ENCODE peak calls at places on chromosomes 5 and 9, in eight cellular contexts. N is cardiac muscle cell; D is RWPE1; W is H7; T is spleen; H is head of caudate nucleus; Z is activated CD4-positive, alpha-beta T cell treated with anti-CD3 and anti-CD28 coated beads, Interleukin-2, amount 10 ng/mL, durations not matched to agents 7 days and 5 days; S is Caki2. P is an unnamed sample.

GRCh38 chr5:123441408-123441807 is 18.2 kb upstream of the CEP120 start:
- DNase-seq in Z (no peak), W (no peak), T (no peak), D (no peak), N (no peak), S (no peak), H (no peak), P (no peak)

GRCh38 chr5:36060516-36060885 is 6.2 kb downstream of the UGT3A2 start:
- DNase-seq in Z (no peak), T (no peak), H (no peak), W (no peak), D (no peak), N (no peak), S (no peak), P (no peak)

GRCh38 chr5:1441166-1441865 is 3.9 kb downstream of the SLC6A3 start:
- DNase-seq in D (no peak), H (no peak), T (no peak), N (no peak), W (no peak), S (no peak), Z (no peak), P (no peak)

GRCh38 chr5:170755679-170756456 is 27.7 kb upstream of the GABRP start:
- DNase-seq in Z (no peak), S (no peak), N (no peak), H (no peak), W (no peak), T (no peak), D (no peak), P (no peak)

GRCh38 chr5:180618830-180619562 is 27.7 kb upstream of the SCGB3A1 start:
- DNase-seq in H (peak), N (peak), T (no peak), W (peak), Z (peak), D (no peak), S (no peak), P (no peak)

GRCh38 chr5:157516016-157516415 is 56.0 kb downstream of the NIPAL4 start:
- DNase-seq in N (peak), S (peak), Z (no peak), W (no peak), T (no peak), H (no peak), D (peak), P (no peak)

GRCh38 chr9:38154501-38155421 is 85.7 kb upstream of the SHB start:
- DNase-seq in D (no peak), H (no peak), N (no peak), Z (no peak), W (no peak), S (peak), T (no peak), P (no peak)

GRCh38 chr5:175654807-175655206 is 3.1 kb upstream of the HRH2 start:
- DNase-seq in W (no peak), S (peak), Z (no peak), T (no peak), D (no peak), H (no peak), N (no peak), P (no peak)

GRCh38 chr5:124061663-124062062 is 549.7 kb downstream of the CSNK1G3 start:
- DNase-seq in S (no peak), N (peak), Z (no peak), H (no peak), W (no peak), T (no peak), D (no peak), P (no peak)

GRCh38 chr9:14677872-14678271 is 15.4 kb downstream of the ZDHHC21 start:
- DNase-seq in Z (no peak), N (no peak), D (no peak), T (no peak), H (no peak), W (no peak), S (no peak), P (no peak)

GRCh38 chr5:6545036-6545693 is 87.7 kb downstream of the NSUN2 start:
- DNase-seq in T (no peak), D (no peak), N (no peak), H (no peak), S (no peak), W (no peak), Z (no peak), P (no peak)

GRCh38 chr5:180909782-180910181 is 10.8 kb downstream of the BTNL8 start:
- DNase-seq in N (no peak), T (no peak), H (no peak), D (no peak), Z (no peak), S (no peak), W (no peak), P (no peak)

GRCh38 chr5:109936996-109937395 is 247.3 kb downstream of the MAN2A1 start:
- DNase-seq in D (no peak), N (no peak), T (no peak), Z (no peak), H (no peak), W (no peak), S (no peak), P (no peak)

GRCh38 chr5:145776886-145777285 is 58.3 kb downstream of the PRELID2 start:
- DNase-seq in N (peak), H (no peak), S (no peak), D (no peak), W (no peak), T (no peak), Z (no peak), P (no peak)

GRCh38 chr5:19547640-19548039 is 440.4 kb downstream of the CDH18 start:
- DNase-seq in T (no peak), Z (no peak), D (no peak), W (no peak), N (peak), S (no peak), H (no peak), P (peak)

GRCh38 chr9:120394058-120394669 is 185.8 kb downstream of the CDK5RAP2 start:
- DNase-seq in S (no peak), D (peak), N (peak), Z (peak), W (no peak), H (no peak), T (no peak), P (no peak)

GRCh38 chr5:68500828-68501227 is 285.3 kb downstream of the PIK3R1 start:
- DNase-seq in W (no peak), S (no peak), H (no peak), N (no peak), T (no peak), D (no peak), Z (no peak), P (no peak)

GRCh38 chr9:136626740-136627642 is 35.7 kb upstream of the EGFL7 start:
- DNase-seq in N (no peak), Z (no peak), W (peak), H (no peak), T (no peak), S (no peak), D (peak), P (no peak)

GRCh38 chr5:91183743-91184142 is 199.4 kb downstream of the ARRDC3 start:
- DNase-seq in S (no peak), N (no peak), T (peak), W (no peak), D (no peak), H (no peak), Z (no peak), P (no peak)

GRCh38 chr5:115243412-115243811 is 19.3 kb downstream of the PGGT1B start:
- DNase-seq in T (no peak), W (no peak), H (no peak), S (no peak), Z (no peak), D (peak), N (peak), P (no peak)

GRCh38 chr5:135004376-135004775 is 29.7 kb downstream of the PITX1 start:
- DNase-seq in H (no peak), Z (no peak), N (no peak), W (no peak), D (no peak), T (no peak), S (no peak), P (no peak)

GRCh38 chr5:66232701-66233100 is 88.6 kb downstream of the SREK1 start:
- DNase-seq in Z (no peak), D (peak), T (no peak), W (peak), N (no peak), H (no peak), S (no peak), P (no peak)

GRCh38 chr5:123819818-123820217 is 307.8 kb downstream of the CSNK1G3 start:
- DNase-seq in Z (no peak), W (no peak), H (no peak), N (peak), S (no peak), D (no peak), T (no peak), P (no peak)

GRCh38 chr9:72462340-72462739 is 59.1 kb upstream of the TMC1 start:
- DNase-seq in W (no peak), H (no peak), N (peak), D (no peak), Z (no peak), T (no peak), S (peak), P (no peak)

GRCh38 chr5:95961617-95962474 is at the start of gene ELL2:
- DNase-seq in W (peak), N (peak), D (peak), H (peak), T (peak), Z (peak), S (peak), P (peak)

GRCh38 chr5:62029303-62029702 is 276.7 kb upstream of the KIF2A start:
- DNase-seq in W (no peak), S (no peak), H (no peak), T (no peak), N (no peak), D (peak), Z (no peak), P (peak)

P was measured in keratinocyte.